ENCODE peak calls at places on chromosomes 7 and 10, in five cellular contexts. F, W, P, V and T are unnamed samples.

GRCh38 chr7:158612546-158612945 is 24.9 kb upstream of the PTPRN2 start:
- DNase-seq in W (no peak), P (no peak), F (no peak), V (no peak), T (no peak)

GRCh38 chr7:68245688-68246087 is 1249.1 kb downstream of the TYW1 start:
- DNase-seq in V (no peak), F (no peak), W (no peak), P (no peak), T (no peak)

GRCh38 chr10:43854042-43854441 is 205.4 kb upstream of the ZNF32 start:
- DNase-seq in P (no peak), W (no peak), V (no peak), F (no peak), T (peak; percentile 51)

GRCh38 chr10:63491558-63492316 is 26.0 kb upstream of the JMJD1C start:
- DNase-seq in F (no peak), W (no peak), V (no peak), P (no peak), T (peak; percentile 93)

GRCh38 chr7:119802147-119802546 is 470.8 kb upstream of the KCND2 start:
- DNase-seq in P (no peak), F (no peak), W (no peak), V (no peak), T (no peak)

GRCh38 chr7:38318803-38319416 is 45.5 kb upstream of the TARP start:
- DNase-seq in V (no peak), F (peak; percentile 61), P (no peak), W (no peak), T (peak; percentile 90)

GRCh38 chr10:98332623-98333269 is 64.8 kb upstream of the LOXL4 start:
- DNase-seq in P (no peak), V (no peak), W (no peak), F (no peak), T (no peak)

GRCh38 chr10:129509155-129509554 is 42.1 kb downstream of the MGMT start:
- DNase-seq in W (no peak), V (no peak), F (no peak), P (no peak), T (no peak)

GRCh38 chr7:94223375-94224084 is 171.2 kb upstream of the COL1A2 start:
- DNase-seq in P (no peak), V (no peak), W (no peak), F (peak; percentile 23), T (peak; percentile 85)

GRCh38 chr10:110420401-110421193 is 77.1 kb upstream of the DUSP5 start:
- DNase-seq in F (no peak), V (peak; percentile 68), P (no peak), W (no peak), T (peak; percentile 54)

GRCh38 chr7:142638581-142638980 is 110.7 kb upstream of the PRSS1 start:
- DNase-seq in F (no peak), W (no peak), P (no peak), V (no peak), T (no peak)

GRCh38 chr10:70567603-70568002 is 34.9 kb downstream of the PRF1 start:
- DNase-seq in P (no peak), W (no peak), V (no peak), F (no peak), T (no peak)

GRCh38 chr7:128697301-128697905 is 25.3 kb downstream of the GARIN1A start:
- DNase-seq in V (peak; percentile 69), W (peak; percentile 5), P (no peak), F (peak; percentile 80), T (peak; percentile 69)

GRCh38 chr10:35961501-35961900 is 319.4 kb upstream of the FZD8 start:
- DNase-seq in V (no peak), F (no peak), W (no peak), P (no peak), T (peak; percentile 57)

GRCh38 chr10:17113346-17113745 is 16.3 kb downstream of the CUBN start:
- DNase-seq in P (no peak), F (no peak), W (no peak), V (no peak), T (no peak)

GRCh38 chr7:106679153-106679931 is 18.4 kb upstream of the CCDC71L start:
- DNase-seq in W (no peak), F (no peak), V (no peak), P (peak; percentile 65), T (peak; percentile 57)

GRCh38 chr10:107913317-107914294 is 749.1 kb upstream of the SORCS1 start:
- DNase-seq in W (no peak), F (no peak), V (no peak), P (no peak), T (no peak)

GRCh38 chr7:140314571-140315480 is 83.5 kb downstream of the SLC37A3 start:
- DNase-seq in W (no peak), F (no peak), V (no peak), P (no peak), T (peak; percentile 34)

GRCh38 chr10:117221156-117221711 is 19.7 kb upstream of the SLC18A2 start:
- DNase-seq in V (no peak), P (peak; percentile 12), F (peak; percentile 97), W (no peak), T (no peak)

GRCh38 chr10:31618541-31619291 is 299.7 kb downstream of the ZEB1 start:
- DNase-seq in F (no peak), V (no peak), W (no peak), P (no peak), T (peak; percentile 14)

GRCh38 chr10:91415816-91416215 is 5.7 kb downstream of the HECTD2 start:
- DNase-seq in F (no peak), P (no peak), V (no peak), W (no peak), T (peak; percentile 31)

GRCh38 chr7:155877167-155877566 is 64.9 kb upstream of the SHH start:
- DNase-seq in F (no peak), V (no peak), P (no peak), W (no peak), T (no peak)

GRCh38 chr7:139918488-139918887 is 89.4 kb downstream of the TBXAS1 start:
- DNase-seq in W (no peak), P (no peak), V (no peak), F (no peak), T (peak; percentile 58)

GRCh38 chr7:73980206-73980605 is 47.8 kb upstream of the ELN start:
- DNase-seq in V (peak; percentile 6), W (no peak), F (no peak), P (peak; percentile 18), T (no peak)

GRCh38 chr10:77699080-77699645 is 61.6 kb upstream of the KCNMA1 start:
- DNase-seq in F (no peak), V (no peak), P (no peak), W (no peak), T (no peak)

GRCh38 chr10:31242902-31243301 is 76.1 kb upstream of the ZEB1 start:
- DNase-seq in F (peak; percentile 40), V (no peak), P (no peak), W (no peak), T (peak; percentile 79)

GRCh38 chr10:105398202-105398601 is 757.1 kb downstream of the SORCS3 start:
- DNase-seq in W (no peak), P (no peak), F (no peak), V (no peak), T (no peak)

GRCh38 chr7:50349963-50350944 is 45.7 kb downstream of the IKZF1 start:
- DNase-seq in V (no peak), P (no peak), W (no peak), F (no peak), T (no peak)

GRCh38 chr7:130009848-130010688 is 41.1 kb downstream of the ZC3HC1 start:
- DNase-seq in W (no peak), P (no peak), V (no peak), F (peak; percentile 67), T (peak; percentile 77)

GRCh38 chr7:52592698-52593097 is 442.7 kb upstream of the POM121L12 start:
- DNase-seq in V (no peak), F (no peak), W (no peak), P (no peak), T (no peak)

GRCh38 chr7:89001306-89001705 is 205.8 kb upstream of the TEX47 start:
- DNase-seq in F (no peak), P (no peak), V (no peak), W (no peak), T (no peak)
- H3K4me3 ChIP-seq in F (no peak overlapping the region), P (no peak overlapping the region), V (no peak overlapping the region), W (no peak overlapping the region), T (no peak overlapping the region)

DNA sequence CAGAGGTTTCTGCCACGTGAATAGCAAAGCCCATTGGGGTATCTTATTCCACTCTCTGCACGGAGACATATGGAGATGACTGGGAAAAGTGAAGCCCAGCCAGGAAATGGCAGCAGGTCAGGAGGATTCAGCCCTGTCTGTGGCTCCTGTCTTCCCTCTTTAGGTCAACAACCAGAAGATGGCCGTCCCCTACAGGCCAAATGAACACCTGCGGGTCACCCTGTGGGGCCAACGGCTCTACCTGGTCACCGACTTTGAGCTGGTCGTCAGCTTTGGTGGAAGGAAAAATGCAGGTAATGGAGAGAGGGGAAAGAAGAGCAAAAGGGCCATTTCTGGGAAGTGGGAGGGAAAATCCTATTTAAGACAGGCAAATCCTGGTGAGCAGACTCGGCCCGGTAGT is 38.3 kb downstream of the EPHB4 start:
- DNase-seq in W (no peak), V (no peak), P (no peak), F (no peak), T (no peak)
- TF ChIP-seq CTCF in W (no peak), V (no peak), P (no peak), F (no peak), T (peak; percentile 15)

GRCh38 chr7:150975536-150976285 is 2.4 kb downstream of the KCNH2 start:
- DNase-seq in V (no peak), F (no peak), P (no peak), W (no peak), T (no peak)

GRCh38 chr7:150972094-150972493 is 6.0 kb downstream of the KCNH2 start:
- DNase-seq in W (no peak), P (no peak), V (no peak), F (no peak), T (no peak)

GRCh38 chr7:150974468-150975391 is 3.4 kb downstream of the KCNH2 start:
- DNase-seq in P (peak; percentile 77), V (no peak), W (peak; percentile 70), F (peak; percentile 71), T (no peak)

GRCh38 chr7:150972746-150973145 is 5.4 kb downstream of the KCNH2 start:
- DNase-seq in V (no peak), F (no peak), P (no peak), W (no peak), T (no peak)

GRCh38 chr7:150973571-150974451 is 4.3 kb downstream of the KCNH2 start:
- DNase-seq in F (no peak), W (no peak), V (no peak), P (no peak), T (no peak)
- H3K4me3 ChIP-seq in F (peak overlapping the region; percentile 83), W (peak overlapping the region; percentile 69), V (peak overlapping the region; percentile 54), P (peak overlapping the region; percentile 50), T (no peak overlapping the region)

GRCh38 chr7:85829817-85830432 is 643.1 kb upstream of the SEMA3D start:
- DNase-seq in W (no peak), P (no peak), F (no peak), V (no peak), T (peak; percentile 60)
- TF ChIP-seq CTCF in W (no peak), P (peak; percentile 43), F (peak; percentile 78), V (peak; percentile 21), T (peak; percentile 50)

DNA sequence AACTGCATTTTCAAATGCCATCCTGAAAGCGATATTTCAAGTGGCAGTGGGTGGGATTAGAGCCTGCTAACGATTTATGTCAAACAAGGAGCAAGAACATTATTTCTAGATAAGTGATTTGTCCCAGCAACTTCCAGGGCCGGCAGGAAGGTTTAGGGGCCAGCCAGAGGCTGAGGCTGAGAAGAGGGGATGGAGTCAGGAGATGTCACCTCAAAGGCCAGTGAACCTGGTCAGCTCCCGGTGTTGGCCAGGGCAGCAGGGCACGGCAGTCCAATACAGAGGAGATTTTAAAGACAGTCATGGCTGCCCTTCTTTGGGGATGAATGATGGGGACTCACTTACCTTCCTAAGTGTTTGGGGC is 105.7 kb upstream of the PPIF start:
- DNase-seq in P (no peak), F (no peak), W (no peak), V (no peak), T (no peak)
- H3K4me3 ChIP-seq in P (peak overlapping the region; percentile 58), F (no peak overlapping the region), W (peak overlapping the region; percentile 26), V (peak overlapping the region; percentile 54), T (no peak overlapping the region)